ENCODE peak calls at places on chromosomes 6 and 20, in ten cellular contexts. I, B, P, M, T, U, D, Z, K and G are unnamed samples.
A peak's percentile ranks its signal among the peaks of the same experiment; 100 is the strongest.

GRCh38 chr6:90643366-90643765 is 56.5 kb upstream of the MAP3K7 start:
- DNase-seq in D (no peak), Z (no peak), M (no peak), B (no peak), P (no peak), U (no peak), K (no peak), T (no peak), I (no peak), G (no peak)

GRCh38 chr20:44725852-44726251 is 10.7 kb downstream of the CCN5 start:
- DNase-seq in K (no peak), U (no peak), M (no peak), P (no peak), T (no peak), B (no peak), Z (no peak), I (no peak), D (no peak), G (no peak)

GRCh38 chr6:116543149-116543548 is 2.3 kb downstream of the TRAPPC3L start:
- DNase-seq in P (no peak), I (no peak), M (no peak), K (no peak), U (no peak), Z (no peak), D (no peak), T (no peak), B (no peak), G (no peak)

GRCh38 chr6:148818939-148819575 is 72.2 kb downstream of the UST start:
- DNase-seq in P (no peak), Z (no peak), T (no peak), D (no peak), I (no peak), U (no peak), K (no peak), M (no peak), B (no peak), G (no peak)

GRCh38 chr6:32092760-32093497 is 16.2 kb downstream of the TNXB start:
- DNase-seq in M (no peak), B (no peak), T (no peak), U (peak; percentile 43), K (peak; percentile 69), D (peak; percentile 59), Z (no peak), I (no peak), P (no peak), G (peak; percentile 64)

GRCh38 chr6:111347589-111347988 is 135.4 kb downstream of the REV3L start:
- DNase-seq in K (no peak), P (no peak), B (no peak), Z (no peak), D (no peak), I (no peak), U (no peak), T (no peak), M (no peak), G (no peak)

GRCh38 chr6:22368794-22369193 is 72.0 kb upstream of the PRL start:
- DNase-seq in T (no peak), I (no peak), Z (no peak), U (no peak), K (no peak), P (no peak), M (no peak), B (no peak), D (no peak), G (no peak)

GRCh38 chr6:125748534-125749111 is 809 bp upstream of the HEY2 start:
- DNase-seq in K (peak; percentile 49), B (no peak), Z (no peak), U (no peak), I (no peak), M (no peak), D (no peak), T (no peak), P (no peak), G (no peak)

GRCh38 chr6:132792510-132792909 is 5.9 kb downstream of the SLC18B1 start:
- DNase-seq in P (no peak), Z (no peak), B (no peak), U (no peak), T (no peak), M (no peak), D (no peak), K (no peak), I (no peak), G (no peak)

GRCh38 chr6:132798820-132799538 is 542 bp upstream of the SLC18B1 start:
- DNase-seq in D (peak; percentile 78), Z (peak; percentile 75), P (peak; percentile 72), I (peak; percentile 50), U (peak; percentile 87), B (peak; percentile 84), K (peak; percentile 80), T (peak; percentile 59), M (peak; percentile 70), G (peak; percentile 70)

DNA sequence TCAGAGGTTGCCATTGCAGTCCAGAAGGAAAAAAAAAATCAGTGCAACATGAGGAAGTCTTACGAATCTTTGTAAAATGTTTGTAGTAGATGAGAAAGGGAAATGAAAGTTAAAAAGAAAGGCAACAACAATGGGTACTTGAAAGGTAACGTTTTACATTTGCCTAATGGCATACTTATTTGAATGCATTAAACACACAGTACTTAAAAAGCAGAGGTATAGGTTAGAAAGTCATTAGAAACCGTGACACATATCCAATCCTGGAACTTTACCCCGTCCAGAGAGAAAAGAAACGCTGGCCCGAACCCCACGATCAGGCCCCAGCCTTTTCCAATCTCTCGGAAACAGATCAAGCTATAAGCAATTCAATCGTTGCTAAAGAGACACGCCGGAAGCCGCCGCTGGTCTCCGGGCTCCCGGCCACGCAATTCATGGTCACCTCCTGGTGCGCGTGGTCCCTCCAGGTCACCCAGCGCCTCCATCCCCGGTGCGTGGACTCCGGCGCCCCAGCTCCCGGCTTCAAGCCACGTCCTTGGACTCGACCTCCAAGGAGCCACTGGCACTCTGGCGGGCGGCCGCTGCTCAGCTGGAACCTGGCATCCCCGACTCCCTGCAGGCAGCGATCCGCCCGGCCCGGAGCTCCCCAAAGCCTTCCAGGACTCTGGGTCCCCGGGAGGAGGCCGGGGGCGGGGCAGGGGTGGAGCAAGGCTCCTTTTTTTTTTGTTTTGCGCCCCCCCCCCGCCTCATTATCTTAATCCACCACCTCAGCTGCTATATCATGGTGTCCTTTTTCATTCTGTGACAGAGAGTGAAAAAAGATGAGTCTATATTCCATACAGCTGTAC is at the start of gene SLC18B1:
- DNase-seq in Z (peak; percentile 83), I (peak; percentile 65), M (peak; percentile 38), P (peak; percentile 76), D (peak; percentile 76), T (peak; percentile 41), B (peak; percentile 26), K (peak; percentile 65), U (peak; percentile 81), G (peak; percentile 78)
- H3K4me3 ChIP-seq in Z (no peak within 1 kb of the TSS), I (peak within 1 kb of the TSS; percentile 72), M (peak within 1 kb of the TSS; percentile 81), P (no peak within 1 kb of the TSS), D (peak within 1 kb of the TSS; percentile 84), T (no peak within 1 kb of the TSS), B (peak within 1 kb of the TSS; percentile 88), K (peak within 1 kb of the TSS; percentile 80), U (peak within 1 kb of the TSS; percentile 67), G (peak within 1 kb of the TSS; percentile 64)

GRCh38 chr6:33577718-33578117 is 2.4 kb downstream of the BAK1 start:
- DNase-seq in U (peak; percentile 75), B (no peak), M (no peak), I (no peak), P (no peak), T (no peak), Z (no peak), K (no peak), D (no peak), G (no peak)
- H3K27ac ChIP-seq in U (peak overlapping the region; percentile 95), B (peak overlapping the region; percentile 77), M (peak overlapping the region; percentile 86), I (peak overlapping the region; percentile 43), P (no peak overlapping the region), T (peak overlapping the region; percentile 89), Z (no peak overlapping the region), K (no peak overlapping the region), D (peak overlapping the region; percentile 42), G (no peak overlapping the region)

GRCh38 chr6:42441059-42441471 is 10.7 kb downstream of the TRERF1 start:
- DNase-seq in Z (no peak), B (no peak), P (no peak), K (peak; percentile 44), U (no peak), I (no peak), D (no peak), M (no peak), T (no peak), G (no peak)
- H3K4me3 ChIP-seq in Z (no peak overlapping the region), B (no peak overlapping the region), P (peak overlapping the region; percentile 23), K (peak overlapping the region; percentile 32), U (peak overlapping the region; percentile 2), I (no peak overlapping the region), D (no peak overlapping the region), M (peak overlapping the region; percentile 7), T (peak overlapping the region; percentile 24), G (no peak overlapping the region)

DNA sequence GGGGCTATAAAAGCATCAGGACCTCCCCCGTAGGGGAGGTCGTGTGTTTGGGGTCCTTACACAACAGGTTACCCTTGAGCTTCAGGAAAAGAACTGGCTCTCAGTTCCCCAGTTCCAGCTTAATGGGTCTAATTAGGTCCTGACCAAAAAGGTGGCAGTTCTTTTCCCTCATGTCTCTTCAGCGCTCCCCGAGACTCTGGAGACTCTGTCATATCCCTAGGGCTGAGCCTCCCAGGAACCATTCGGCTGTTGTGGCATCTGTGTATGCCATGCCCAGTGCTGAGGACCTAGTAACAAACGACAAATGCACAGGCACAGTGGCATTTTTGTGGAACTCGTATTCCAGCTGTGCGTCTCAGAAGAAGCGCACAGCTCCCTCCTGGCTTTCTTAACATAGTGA is 14.6 kb downstream of the PRDM1 start:
- DNase-seq in K (no peak), I (no peak), M (no peak), B (peak; percentile 31), D (no peak), P (no peak), U (no peak), T (no peak), Z (no peak), G (no peak)
- H3K27ac ChIP-seq in K (no peak overlapping the region), I (no peak overlapping the region), M (no peak overlapping the region), B (peak overlapping the region; percentile 98), D (no peak overlapping the region), P (no peak overlapping the region), U (peak overlapping the region; percentile 89), T (peak overlapping the region; percentile 81), Z (no peak overlapping the region), G (no peak overlapping the region)